ENCODE peak calls at places on chromosomes 6 and 20, in ten cellular contexts. V is adipocyte; I is A549; N is non-pigmented ciliary epithelial cell; P is cardiac fibroblast; U is activated naive CD4-positive, alpha-beta T cell treated with anti-CD3 and anti-CD28 coated beads, Interleukin-2, amount 50 U/mL, for 72 hours; S is stimulated activated CD4-positive, alpha-beta T cell treated with anti-CD3 and anti-CD28 coated beads, Interleukin-15, amount 100 ng/mL, for 1 hour; W is GM13976; Y is keratinocyte; T is GM23338. H is an unnamed sample.

GRCh38 chr6:32945106-32945761 is 4.4 kb upstream of the HLA-DMB start:
- DNase-seq in P (no peak), T (no peak), Y (no peak), N (no peak), S (no peak), W (no peak), V (no peak), I (no peak), U (no peak), H (no peak)

GRCh38 chr6:150537893-150538292 is 61.8 kb upstream of the PLEKHG1 start:
- DNase-seq in S (no peak), U (no peak), V (no peak), N (no peak), T (no peak), Y (no peak), I (no peak), P (no peak), W (no peak), H (no peak)

GRCh38 chr6:111687652-111688051 is 82.0 kb upstream of the TRAF3IP2 start:
- DNase-seq in W (no peak), P (no peak), I (no peak), T (no peak), N (no peak), U (no peak), S (no peak), V (no peak), Y (no peak), H (no peak)

GRCh38 chr6:71127374-71127773 is 161.2 kb upstream of the OGFRL1 start:
- DNase-seq in T (no peak), P (no peak), U (no peak), N (no peak), I (no peak), S (no peak), V (no peak), Y (no peak), W (no peak), H (no peak)

GRCh38 chr6:89414215-89414614 is 2.1 kb upstream of the RRAGD start:
- DNase-seq in Y (no peak), I (no peak), N (no peak), U (no peak), S (no peak), P (no peak), V (no peak), T (no peak), W (no peak), H (no peak)

GRCh38 chr20:37325206-37325605 is 20.7 kb upstream of the SRC start:
- DNase-seq in Y (no peak), I (no peak), N (no peak), P (no peak), S (no peak), U (no peak), T (no peak), V (no peak), W (no peak), H (no peak)

GRCh38 chr6:31541059-31541657 is 645 bp downstream of the DDX39B start:
- DNase-seq in U (peak), Y (no peak), T (peak), V (peak), P (peak), W (peak), I (peak), N (no peak), S (no peak), H (peak)

GRCh38 chr6:37536462-37537225 is 37.0 kb upstream of the CCDC167 start:
- DNase-seq in T (peak), Y (no peak), U (no peak), V (no peak), I (no peak), P (no peak), W (no peak), N (no peak), S (no peak), H (no peak)

GRCh38 chr20:44089987-44090674 is 96.9 kb downstream of the JPH2 start:
- DNase-seq in I (peak), Y (peak), S (no peak), V (peak), P (peak), N (peak), U (no peak), W (no peak), T (no peak), H (no peak)

GRCh38 chr6:57313711-57314471 is 3.5 kb upstream of the PRIM2 start:
- DNase-seq in U (no peak), T (no peak), W (no peak), Y (peak), N (peak), P (peak), I (peak), V (peak), S (no peak), H (peak)

GRCh38 chr20:56957737-56958553 is 308.5 kb downstream of the BMP7 start:
- DNase-seq in I (no peak), Y (no peak), P (no peak), S (no peak), T (peak), N (peak), W (no peak), U (no peak), V (peak), H (no peak)

GRCh38 chr6:142903806-142904205 is 41.2 kb downstream of the HIVEP2 start:
- DNase-seq in U (no peak), Y (no peak), I (no peak), N (no peak), V (peak), P (peak), S (no peak), W (no peak), T (no peak), H (no peak)

GRCh38 chr6:109170333-109170732 is 75.0 kb downstream of the CEP57L1 start:
- DNase-seq in W (no peak), V (peak), Y (no peak), U (no peak), I (no peak), T (no peak), N (no peak), S (no peak), P (no peak), H (no peak)

GRCh38 chr6:164286021-164286420 is 871.5 kb downstream of the QKI start:
- DNase-seq in P (peak), S (no peak), W (no peak), T (no peak), N (no peak), U (no peak), Y (no peak), V (no peak), I (no peak), H (no peak)

GRCh38 chr6:470901-471448 is 79.4 kb downstream of the IRF4 start:
- DNase-seq in U (no peak), I (no peak), T (no peak), S (no peak), N (no peak), V (no peak), P (no peak), Y (no peak), W (peak), H (no peak)

GRCh38 chr6:99868074-99868702 is 125.8 kb downstream of the MCHR2 start:
- DNase-seq in Y (no peak), W (peak), N (peak), V (peak), S (peak), P (peak), T (peak), I (peak), U (no peak), H (peak)

GRCh38 chr6:99276747-99277146 is 72.7 kb downstream of the FAXC start:
- DNase-seq in T (no peak), I (no peak), S (no peak), V (no peak), N (peak), P (peak), W (no peak), Y (no peak), U (no peak), H (no peak)

GRCh38 chr20:57148266-57148665 is 118.2 kb downstream of the BMP7 start:
- DNase-seq in Y (no peak), N (no peak), S (no peak), I (no peak), V (no peak), P (no peak), W (no peak), U (no peak), T (no peak), H (no peak)

GRCh38 chr6:80520195-80520594 is 413.7 kb downstream of the BCKDHB start:
- DNase-seq in U (no peak), P (peak), T (no peak), S (no peak), V (peak), I (no peak), N (no peak), Y (no peak), W (no peak), H (no peak)

GRCh38 chr20:59124326-59125029 is 39.1 kb upstream of the ZNF831 start:
- DNase-seq in T (no peak), S (no peak), P (no peak), Y (no peak), U (no peak), W (no peak), N (no peak), V (no peak), I (no peak), H (no peak)

GRCh38 chr6:110020888-110021287 is 42.8 kb downstream of the GPR6 start:
- DNase-seq in P (no peak), W (no peak), V (no peak), T (peak), S (no peak), Y (no peak), I (no peak), N (no peak), U (no peak), H (no peak)

GRCh38 chr20:11271319-11271718 is 597.5 kb upstream of the JAG1 start:
- DNase-seq in N (no peak), T (peak), I (no peak), P (no peak), S (no peak), U (no peak), V (no peak), Y (no peak), W (no peak), H (no peak)

GRCh38 chr20:44832724-44833123 is 22.4 kb upstream of the RIMS4 start:
- DNase-seq in V (peak), U (no peak), I (peak), W (no peak), N (no peak), T (peak), P (peak), S (no peak), Y (no peak), H (no peak)

GRCh38 chr6:11229267-11230043 is 3.0 kb downstream of the NEDD9 start:
- DNase-seq in S (no peak), T (peak), I (peak), W (no peak), N (no peak), V (no peak), P (peak), Y (no peak), U (no peak), H (no peak)

GRCh38 chr6:150730801-150731445 is 131.2 kb downstream of the PLEKHG1 start:
- DNase-seq in T (no peak), U (no peak), N (no peak), V (no peak), P (no peak), Y (no peak), W (no peak), I (no peak), S (no peak), H (no peak)

GRCh38 chr6:117531758-117532276 is 49.3 kb downstream of the DCBLD1 start:
- DNase-seq in Y (no peak), W (no peak), U (no peak), N (no peak), S (no peak), V (no peak), T (no peak), P (no peak), I (no peak), H (no peak)

GRCh38 chr6:1392813-1393640 is 3.7 kb downstream of the FOXF2 start:
- DNase-seq in N (no peak), I (no peak), P (no peak), V (no peak), Y (no peak), T (peak), S (no peak), W (no peak), U (no peak), H (no peak)

GRCh38 chr20:24682496-24683090 is 213.2 kb downstream of the SYNDIG1 start:
- DNase-seq in Y (no peak), S (no peak), W (no peak), T (no peak), I (no peak), V (no peak), N (no peak), P (no peak), U (no peak), H (peak)

GRCh38 chr6:136782021-136782770 is 10.1 kb downstream of the MAP3K5 start:
- DNase-seq in V (peak), P (peak), S (no peak), I (no peak), W (no peak), N (peak), T (no peak), Y (no peak), U (no peak), H (no peak)

GRCh38 chr6:157272372-157272771 is 50.9 kb downstream of the TMEM242 start:
- DNase-seq in P (no peak), V (no peak), T (no peak), U (no peak), N (no peak), W (no peak), Y (no peak), S (no peak), I (no peak), H (peak)